ENCODE peak calls at places on chromosomes 12 and 14, in seven cellular contexts. W is RWPE1, S is heart left ventricle, Y is LNCaP clone FGC, N is fibroblast of lung, H is body of pancreas, I is nephron progenitor cell. O is an unnamed sample.

GRCh38 chr12:71392521-71393145 is 47.0 kb upstream of the LGR5 start:
- DNase-seq in W (peak; percentile 59), I (peak; percentile 7), N (peak; percentile 74), H (peak; percentile 20), S (no peak), Y (peak; percentile 51), O (no peak)

GRCh38 chr12:132614861-132615578 is 3.6 kb upstream of the P2RX2 start:
- DNase-seq in N (peak; percentile 66), I (peak; percentile 81), S (peak; percentile 79), Y (no peak), W (peak; percentile 71), H (peak; percentile 81), O (peak; percentile 65)

GRCh38 chr12:82361461-82361915 is 3.2 kb downstream of the METTL25 start:
- DNase-seq in N (no peak), H (no peak), S (no peak), I (no peak), W (no peak), Y (no peak), O (no peak)

GRCh38 chr12:126390969-126391566 is 1325.8 kb downstream of the AACS start:
- DNase-seq in I (no peak), Y (no peak), H (no peak), S (no peak), N (no peak), W (no peak), O (no peak)

GRCh38 chr14:51533160-51533559 is 118.5 kb upstream of the FRMD6 start:
- DNase-seq in H (no peak), Y (no peak), I (no peak), W (peak; percentile 76), S (no peak), N (peak; percentile 81), O (no peak)

GRCh38 chr14:66709292-66709691 is 201.3 kb downstream of the GPHN start:
- DNase-seq in S (no peak), I (no peak), W (peak; percentile 28), Y (no peak), N (peak; percentile 76), H (no peak), O (no peak)

GRCh38 chr14:65373671-65374039 is 38.9 kb upstream of the FUT8 start:
- DNase-seq in I (no peak), Y (no peak), N (no peak), S (no peak), H (peak; percentile 29), W (no peak), O (no peak)

GRCh38 chr12:47397664-47398281 is 308.1 kb downstream of the RPAP3 start:
- DNase-seq in W (peak; percentile 40), N (peak; percentile 81), S (no peak), Y (peak; percentile 79), H (no peak), I (no peak), O (no peak)

GRCh38 chr12:25725874-25726273 is 172.8 kb upstream of the LMNTD1 start:
- DNase-seq in I (no peak), S (no peak), H (no peak), N (peak; percentile 57), W (no peak), Y (no peak), O (no peak)

GRCh38 chr12:53060064-53060720 is 10.3 kb downstream of the TNS2 start:
- DNase-seq in W (no peak), H (peak; percentile 22), N (no peak), S (no peak), I (no peak), Y (no peak), O (peak; percentile 21)

GRCh38 chr12:76012656-76013055 is 18.9 kb downstream of the PHLDA1 start:
- DNase-seq in Y (no peak), S (no peak), H (no peak), W (no peak), N (no peak), I (peak; percentile 40), O (no peak)

GRCh38 chr14:54653764-54654469 is 87.0 kb downstream of the SAMD4A start:
- DNase-seq in N (peak; percentile 91), W (no peak), Y (no peak), H (peak; percentile 21), S (peak; percentile 74), I (peak; percentile 22), O (no peak)

GRCh38 chr12:67222302-67222701 is 46.9 kb upstream of the CAND1 start:
- DNase-seq in N (peak; percentile 24), W (peak; percentile 23), H (no peak), S (no peak), Y (no peak), I (no peak), O (no peak)

GRCh38 chr12:53659011-53659551 is 16.8 kb downstream of the ATP5MC2 start:
- DNase-seq in H (peak; percentile 84), Y (peak; percentile 94), S (peak; percentile 61), W (peak; percentile 22), I (peak; percentile 9), N (peak; percentile 95), O (peak; percentile 75)

GRCh38 chr12:76202621-76203020 is 118.1 kb upstream of the NAP1L1 start:
- DNase-seq in W (no peak), I (no peak), H (no peak), Y (no peak), S (no peak), N (no peak), O (no peak)

GRCh38 chr12:88955541-88955940 is 375.3 kb upstream of the KITLG start:
- DNase-seq in I (no peak), N (no peak), S (no peak), H (no peak), W (no peak), Y (no peak), O (no peak)

GRCh38 chr12:98741615-98742265 is 96.7 kb downstream of the APAF1 start:
- DNase-seq in Y (no peak), N (no peak), H (no peak), I (peak; percentile 50), W (no peak), S (no peak), O (no peak)

GRCh38 chr14:75497701-75498100 is 24.6 kb upstream of the BATF start:
- DNase-seq in Y (no peak), W (no peak), S (no peak), N (no peak), I (no peak), H (no peak), O (no peak)

GRCh38 chr14:104590240-104590965 is 10.8 kb downstream of the C14orf180 start:
- DNase-seq in H (no peak), Y (no peak), I (no peak), W (no peak), N (no peak), S (no peak), O (no peak)

GRCh38 chr12:56029166-56029519 is 8.3 kb downstream of the IKZF4 start:
- DNase-seq in W (no peak), S (no peak), N (peak; percentile 57), Y (no peak), I (no peak), H (no peak), O (no peak)

O was measured in left colon.